ENCODE peak calls at places on chromosome 16, in ten cellular contexts. Y is omental fat pad; B is breast epithelium; O is stimulated activated CD4-positive, alpha-beta T cell treated with anti-CD3 and anti-CD28 coated beads, Interleukin-4, amount 100 ng/mL, for 48 hours; L is DMS79; N is AG08396; G is pancreas; X is HCT116; W is stimulated activated naive CD8-positive, alpha-beta T cell treated with anti-CD3 and anti-CD28 coated beads, Interleukin-15, Interleukin-2, amounts not matched to agents 100 U/mL and 50 U/mL, for 24 hours; I is NCI-H526. U is an unnamed sample.

GRCh38 chr16:22360963-22361659 is 13.3 kb downstream of the CDR2 start:
- DNase-seq in Y (no peak), B (no peak), O (no peak), L (no peak), N (no peak), G (no peak), X (no peak), W (peak; percentile 23), I (no peak), U (no peak)

GRCh38 chr16:10729649-10730048 is 14.0 kb upstream of the NUBP1 start:
- DNase-seq in Y (no peak), B (peak; percentile 71), O (no peak), L (no peak), N (no peak), G (no peak), X (peak; percentile 54), W (no peak), I (no peak), U (peak; percentile 72)

GRCh38 chr16:48329138-48329537 is 56.1 kb downstream of the SIAH1 start:
- DNase-seq in Y (no peak), B (no peak), O (no peak), L (no peak), N (no peak), G (no peak), X (no peak), W (no peak), I (no peak), U (no peak)

GRCh38 chr16:81562174-81562849 is 117.7 kb downstream of the CMIP start:
- DNase-seq in Y (no peak), B (no peak), O (no peak), L (no peak), N (no peak), G (no peak), X (no peak), W (no peak), I (no peak), U (no peak)

GRCh38 chr16:19153876-19154275 is 14.2 kb upstream of the SYT17 start:
- DNase-seq in Y (no peak), B (no peak), O (no peak), L (no peak), N (no peak), G (no peak), X (peak; percentile 77), W (no peak), I (no peak), U (no peak)

GRCh38 chr16:66900721-66901441 is 17.8 kb downstream of the CDH16 start:
- DNase-seq in Y (no peak), B (no peak), O (no peak), L (no peak), N (no peak), G (no peak), X (no peak), W (no peak), I (no peak), U (no peak)

GRCh38 chr16:6124136-6124535 is 1026.5 kb upstream of the EEF2KMT start:
- DNase-seq in Y (no peak), B (no peak), O (no peak), L (no peak), N (no peak), G (no peak), X (no peak), W (no peak), I (no peak), U (no peak)

GRCh38 chr16:88289549-88290344 is 93.0 kb upstream of the ZNF469 start:
- DNase-seq in Y (no peak), B (no peak), O (no peak), L (no peak), N (no peak), G (no peak), X (no peak), W (no peak), I (no peak), U (peak; percentile 49)

GRCh38 chr16:12439443-12440232 is 364.0 kb downstream of the CPPED1 start:
- DNase-seq in Y (no peak), B (no peak), O (no peak), L (no peak), N (no peak), G (no peak), X (no peak), W (no peak), I (no peak), U (no peak)